ENCODE peak calls at places on chromosomes 2 and 18, in seven cellular contexts. L, C, N, Z, M, A and Y are unnamed samples.

GRCh38 chr2:136212426-136213378 is 94.8 kb upstream of the CXCR4 start:
- DNase-seq in A (no peak), L (no peak), Z (no peak), M (no peak), C (no peak), N (no peak), Y (no peak)

GRCh38 chr18:55250729-55251128 is 291.5 kb upstream of the CCDC68 start:
- DNase-seq in A (no peak), C (peak; percentile 69), L (no peak), M (peak; percentile 61), N (no peak), Z (no peak), Y (no peak)

GRCh38 chr2:120736955-120737801 is 1.5 kb downstream of the GLI2 start:
- DNase-seq in N (peak; percentile 57), M (peak; percentile 80), C (peak; percentile 92), Z (peak; percentile 18), L (no peak), A (peak; percentile 15), Y (no peak)

GRCh38 chr2:219596954-219597551 is 604 bp upstream of the STK11IP start:
- DNase-seq in N (no peak), A (no peak), L (no peak), M (peak; percentile 18), Z (no peak), C (peak; percentile 12), Y (no peak)

GRCh38 chr2:24613154-24613814 is 122.2 kb downstream of the NCOA1 start:
- DNase-seq in A (peak; percentile 30), Z (peak; percentile 66), L (no peak), N (no peak), C (peak; percentile 76), M (peak; percentile 72), Y (no peak)

GRCh38 chr2:73899801-73900336 is 7.1 kb downstream of the ACTG2 start:
- DNase-seq in C (no peak), A (no peak), L (no peak), M (no peak), Z (no peak), N (no peak), Y (peak; percentile 44)

GRCh38 chr2:179434357-179434756 is 169.7 kb upstream of the SESTD1 start:
- DNase-seq in Z (no peak), N (no peak), M (no peak), C (no peak), A (no peak), L (no peak), Y (no peak)

GRCh38 chr2:241880311-241881073 is 11.0 kb downstream of the RTP5 start:
- DNase-seq in L (no peak), Z (no peak), C (no peak), A (no peak), M (no peak), N (no peak), Y (no peak)

GRCh38 chr18:76380791-76381405 is 114.1 kb downstream of the ZNF516 start:
- DNase-seq in L (no peak), M (peak; percentile 14), C (no peak), Z (no peak), N (peak; percentile 38), A (no peak), Y (no peak)
- TF ChIP-seq CTCF in L (no peak), M (peak; percentile 43), C (peak; percentile 37), Z (no peak), N (no peak), A (no peak), Y (peak; percentile 71)

GRCh38 chr2:113240150-113240914 is 38.4 kb downstream of the PAX8 start:
- DNase-seq in Z (peak; percentile 83), L (peak; percentile 79), A (peak; percentile 74), C (peak; percentile 97), N (peak; percentile 99), M (peak; percentile 99), Y (no peak)
- TF ChIP-seq CTCF in Z (no peak), L (no peak), A (no peak), C (no peak), N (peak; percentile 6), M (no peak), Y (no peak)

GRCh38 chr2:1746174-1747064 is 2.1 kb upstream of the PXDN start:
- DNase-seq in A (no peak), M (no peak), L (no peak), C (no peak), N (peak; percentile 27), Z (no peak), Y (no peak)

GRCh38 chr2:1744151-1744445 is 217 bp downstream of the PXDN start:
- DNase-seq in Z (peak; percentile 20), L (no peak), N (peak; percentile 49), M (no peak), C (no peak), A (no peak), Y (peak; percentile 80)

GRCh38 chr2:1743396-1744150 is 742 bp downstream of the PXDN start:
- DNase-seq in A (no peak), L (no peak), M (peak; percentile 56), C (peak; percentile 56), N (peak; percentile 42), Z (peak; percentile 36), Y (no peak)

GRCh38 chr2:1744446-1745170 is at the start of gene PXDN:
- DNase-seq in L (no peak), M (peak; percentile 66), Z (peak; percentile 20), N (peak; percentile 53), A (no peak), C (peak; percentile 65), Y (peak; percentile 78)

DNA sequence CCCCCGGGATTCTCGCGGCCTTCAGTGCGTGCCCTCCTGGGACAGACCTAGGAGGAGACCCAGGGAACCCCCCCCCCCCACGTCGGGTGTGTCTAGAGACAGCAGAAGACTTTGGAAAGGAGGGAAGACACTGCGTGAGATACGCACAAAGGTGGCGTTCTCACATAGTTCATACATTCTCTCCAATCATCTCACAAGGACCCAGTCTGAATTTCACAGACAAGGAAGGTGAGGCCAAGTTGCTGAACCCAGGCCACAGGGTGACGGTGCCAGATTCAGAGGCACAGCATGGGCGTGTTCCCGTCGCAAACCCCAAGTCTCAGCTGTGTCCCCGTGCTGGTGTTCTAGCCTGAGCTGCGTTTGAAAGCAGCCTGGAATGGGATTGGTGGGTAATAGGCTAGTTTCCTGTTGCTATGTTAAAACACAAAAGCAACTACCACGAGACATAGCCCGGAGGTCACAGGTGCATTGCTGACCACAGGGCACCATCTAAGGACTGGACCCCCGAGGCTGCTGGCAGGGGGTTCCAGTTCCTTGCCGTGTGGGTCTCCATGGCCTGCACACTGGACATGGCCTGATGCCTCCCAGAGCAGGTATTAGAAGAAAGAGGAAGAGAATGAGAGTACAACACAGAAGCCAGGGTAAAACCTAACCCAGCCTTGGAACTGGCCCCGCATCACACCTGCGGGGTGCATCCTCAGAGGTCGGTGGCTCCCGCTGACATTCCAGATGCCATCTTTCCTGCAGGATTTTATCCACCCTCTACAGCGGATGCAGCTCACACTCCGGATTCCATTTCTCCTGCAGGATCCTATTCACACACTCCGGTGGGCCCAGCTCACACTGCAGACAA is 1.1 kb upstream of the PXDN start:
- DNase-seq in A (no peak), L (no peak), C (no peak), Z (no peak), M (no peak), N (peak; percentile 49), Y (peak; percentile 58)
- TF ChIP-seq CTCF in A (no peak), L (no peak), C (no peak), Z (no peak), M (no peak), N (no peak), Y (no peak)

DNA sequence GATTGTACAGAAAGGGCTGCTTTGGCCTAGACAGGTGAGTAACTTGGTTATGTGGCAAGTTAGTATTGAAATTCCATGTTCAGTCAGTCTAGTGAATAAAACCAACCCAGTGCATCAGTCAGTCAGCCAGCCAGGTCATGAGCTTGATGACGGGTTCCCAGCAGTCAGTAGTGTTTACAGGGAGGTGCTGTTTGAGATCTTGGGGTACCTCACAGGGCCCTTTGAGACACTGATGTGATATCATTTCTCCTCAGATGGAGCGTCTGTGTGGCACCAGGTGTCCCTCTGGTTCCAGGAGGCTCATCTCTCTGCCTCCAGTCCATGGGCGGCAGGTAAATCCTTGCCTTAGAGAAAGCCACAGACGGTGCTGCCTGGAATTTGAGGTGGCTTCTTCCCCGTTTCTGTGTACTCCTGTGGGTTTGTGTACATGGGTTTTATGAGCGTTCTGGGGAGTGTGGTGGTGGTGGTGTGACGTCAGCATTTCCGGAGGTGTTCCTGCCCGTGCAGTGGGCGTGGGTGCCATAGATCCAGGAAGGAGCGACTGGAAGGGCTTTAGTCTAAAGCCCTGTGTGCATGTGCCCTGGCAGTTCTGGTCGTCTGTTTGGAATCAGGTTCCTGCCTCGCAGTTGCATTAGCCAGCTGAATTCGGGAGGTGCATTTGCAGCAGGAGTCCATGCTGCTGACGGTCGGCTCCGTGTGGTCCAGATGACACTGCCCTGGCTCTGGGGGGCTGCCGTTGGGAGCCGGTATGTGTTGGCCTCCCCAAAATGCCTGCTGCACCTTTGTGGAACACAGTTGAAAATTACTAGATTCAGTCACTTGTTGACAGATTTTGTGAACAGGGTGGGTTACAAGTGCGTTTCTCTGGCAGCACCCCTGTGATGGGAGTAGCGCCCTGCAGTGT is 2.1 kb downstream of the CTDP1 start:
- DNase-seq in N (no peak), C (no peak), A (no peak), L (no peak), M (no peak), Z (no peak), Y (no peak)
- TF ChIP-seq CTCF in N (no peak), C (no peak), A (no peak), L (no peak), M (no peak), Z (no peak), Y (no peak)

DNA sequence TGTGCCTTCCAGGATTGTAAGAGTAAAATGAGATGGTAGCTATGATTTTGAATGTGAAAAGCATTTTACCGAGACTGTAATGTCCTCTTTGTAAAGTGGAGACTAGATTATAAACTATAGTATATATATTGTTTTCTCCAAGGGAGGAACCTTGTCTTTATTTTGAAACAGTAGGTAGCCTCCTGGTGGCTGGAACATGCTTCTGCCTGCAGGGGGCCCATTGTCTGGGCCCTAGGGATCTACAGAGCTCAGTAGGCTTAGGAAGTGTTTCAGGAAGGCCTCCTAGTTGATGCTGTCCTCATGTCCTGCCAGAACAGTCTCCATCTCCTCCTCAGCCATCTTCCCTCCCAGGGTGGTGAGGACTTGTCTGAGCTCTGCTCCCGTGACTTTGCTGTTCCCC is 3.0 kb downstream of the PIKFYVE start:
- DNase-seq in N (no peak), C (no peak), Z (no peak), A (no peak), L (no peak), M (no peak), Y (no peak)
- TF ChIP-seq CTCF in N (no peak), C (peak; percentile 20), Z (no peak), A (no peak), L (no peak), M (peak; percentile 8), Y (no peak)

GRCh38 chr18:42231796-42232195 is 276.8 kb downstream of the PIK3C3 start:
- DNase-seq in N (no peak), A (no peak), Z (no peak), L (no peak), M (no peak), C (no peak), Y (no peak)
- TF ChIP-seq CTCF in N (no peak), A (no peak), Z (no peak), L (no peak), M (no peak), C (no peak), Y (no peak)

DNA sequence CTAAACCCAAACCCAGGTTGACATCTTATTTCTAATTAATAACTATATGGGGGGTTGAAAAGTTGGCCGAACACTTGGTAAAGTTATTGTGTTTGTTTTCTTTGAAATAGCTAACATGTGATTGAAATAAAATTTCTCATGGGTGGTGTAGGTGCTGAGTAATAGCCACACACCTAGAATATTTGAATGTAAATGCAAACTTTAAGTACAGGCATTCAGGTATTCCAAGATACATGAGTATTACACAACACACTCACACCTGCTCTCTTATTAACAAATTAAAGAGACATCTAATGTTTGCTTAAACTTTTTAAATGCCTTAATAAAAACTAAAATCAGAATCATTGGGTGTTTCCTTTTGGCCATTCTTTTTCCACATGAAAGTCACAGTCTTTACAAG is 165.5 kb downstream of the EHBP1 start:
- DNase-seq in N (no peak), M (no peak), C (no peak), Z (no peak), A (no peak), L (no peak), Y (no peak)
- TF ChIP-seq CTCF in N (no peak), M (no peak), C (no peak), Z (no peak), A (no peak), L (no peak), Y (no peak)